ENCODE peak calls at places on chromosomes 5 and 9, in eight cellular contexts. D, B, H, X, O, Y, E and I are unnamed samples.

GRCh38 chr9:21996438-21996837 is 1.8 kb downstream of the CDKN2B-AS1 start:
- DNase-seq in D (no peak), B (no peak), H (no peak), X (no peak), O (no peak), Y (no peak), E (no peak), I (no peak)

GRCh38 chr5:142772766-142773293 is 2.7 kb downstream of the ARHGAP26 start:
- DNase-seq in D (no peak), B (no peak), H (no peak), X (no peak), O (no peak), Y (no peak), E (no peak), I (no peak)

GRCh38 chr9:124282442-124283231 is 24.9 kb downstream of the NEK6 start:
- DNase-seq in D (peak), B (no peak), H (no peak), X (peak), O (peak), Y (no peak), E (peak), I (no peak)

GRCh38 chr9:133634024-133634691 is 2.0 kb upstream of the DBH start:
- DNase-seq in D (no peak), B (no peak), H (no peak), X (no peak), O (no peak), Y (peak), E (peak), I (no peak)

GRCh38 chr5:154698681-154699275 is 56.4 kb upstream of the LARP1 start:
- DNase-seq in D (no peak), B (no peak), H (no peak), X (no peak), O (no peak), Y (no peak), E (no peak), I (no peak)

GRCh38 chr5:157915638-157916037 is 56.7 kb upstream of the CLINT1 start:
- DNase-seq in D (peak), B (no peak), H (peak), X (no peak), O (peak), Y (no peak), E (peak), I (no peak)

GRCh38 chr9:3455088-3455487 is 70.7 kb downstream of the RFX3 start:
- DNase-seq in D (no peak), B (no peak), H (no peak), X (no peak), O (no peak), Y (no peak), E (no peak), I (no peak)

GRCh38 chr5:111043712-111044506 is 27.6 kb upstream of the TSLP start:
- DNase-seq in D (peak), B (no peak), H (no peak), X (no peak), O (peak), Y (no peak), E (no peak), I (no peak)

GRCh38 chr5:62661126-62661525 is 82.5 kb downstream of the LRRC70 start:
- DNase-seq in D (no peak), B (no peak), H (no peak), X (peak), O (no peak), Y (no peak), E (no peak), I (no peak)
- TF ChIP-seq CTCF in D (no peak), B (no peak), H (no peak), X (no peak), O (no peak), Y (no peak), E (no peak), I (no peak)

GRCh38 chr5:43039468-43040286 is 442 bp downstream of the ANXA2R start:
- DNase-seq in D (peak), B (no peak), H (peak), X (peak), O (peak), Y (peak), E (peak), I (no peak)
- TF ChIP-seq CTCF in D (peak), B (peak), H (no peak), X (no peak), O (peak), Y (peak), E (peak), I (no peak)

DNA sequence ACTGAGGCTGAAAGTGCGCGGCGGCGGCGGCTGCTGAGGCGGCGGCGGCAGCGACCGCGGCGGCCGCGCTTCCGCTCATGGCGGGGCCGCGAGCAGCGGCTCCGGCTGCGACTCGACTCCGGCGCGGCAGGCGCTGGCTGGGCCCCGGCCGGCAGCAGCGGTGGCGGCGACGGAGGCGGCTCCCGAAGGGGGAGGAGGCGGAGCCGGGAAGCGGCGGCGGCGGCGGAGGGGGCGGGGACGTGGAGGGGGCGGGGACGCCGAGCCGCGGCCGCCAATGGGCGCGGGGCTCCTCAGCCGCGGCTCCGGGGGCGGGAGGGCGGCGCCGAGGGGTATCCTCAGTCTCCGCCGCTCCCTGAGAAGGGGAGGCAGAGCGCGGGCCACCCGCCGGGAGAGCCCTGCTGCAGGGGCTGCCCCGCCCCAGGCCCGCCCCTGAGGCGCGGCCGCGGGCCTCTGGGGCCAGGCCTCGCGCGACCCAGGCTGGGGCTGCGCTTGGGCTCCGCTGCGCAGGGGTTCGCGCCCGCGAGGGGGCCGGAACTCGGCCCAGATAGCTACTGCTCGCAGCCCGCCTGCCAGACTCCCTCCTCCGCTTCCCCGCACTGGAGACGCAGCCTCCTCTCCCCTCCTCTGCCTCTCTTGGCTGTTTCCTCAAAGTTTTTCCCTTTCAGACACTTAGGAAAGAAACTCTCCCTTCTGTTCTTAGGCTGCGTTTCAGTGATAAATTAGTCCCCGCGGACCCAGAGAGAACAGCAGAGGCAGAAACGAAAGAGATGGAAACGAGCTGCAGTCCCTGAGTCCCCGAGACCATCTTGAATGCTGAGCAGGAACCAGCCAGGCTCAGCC is 85.0 kb upstream of the MELK start:
- DNase-seq in D (peak), B (peak), H (peak), X (peak), O (peak), Y (peak), E (peak), I (peak)
- TF ChIP-seq CTCF in D (no peak), B (no peak), H (no peak), X (peak), O (no peak), Y (no peak), E (peak), I (no peak)

GRCh38 chr5:103475629-103476240 is 86.9 kb downstream of the NUDT12 start:
- DNase-seq in D (peak), B (no peak), H (no peak), X (no peak), O (no peak), Y (no peak), E (no peak), I (no peak)
- TF ChIP-seq CTCF in D (peak), B (peak), H (peak), X (peak), O (peak), Y (peak), E (peak), I (peak)

DNA sequence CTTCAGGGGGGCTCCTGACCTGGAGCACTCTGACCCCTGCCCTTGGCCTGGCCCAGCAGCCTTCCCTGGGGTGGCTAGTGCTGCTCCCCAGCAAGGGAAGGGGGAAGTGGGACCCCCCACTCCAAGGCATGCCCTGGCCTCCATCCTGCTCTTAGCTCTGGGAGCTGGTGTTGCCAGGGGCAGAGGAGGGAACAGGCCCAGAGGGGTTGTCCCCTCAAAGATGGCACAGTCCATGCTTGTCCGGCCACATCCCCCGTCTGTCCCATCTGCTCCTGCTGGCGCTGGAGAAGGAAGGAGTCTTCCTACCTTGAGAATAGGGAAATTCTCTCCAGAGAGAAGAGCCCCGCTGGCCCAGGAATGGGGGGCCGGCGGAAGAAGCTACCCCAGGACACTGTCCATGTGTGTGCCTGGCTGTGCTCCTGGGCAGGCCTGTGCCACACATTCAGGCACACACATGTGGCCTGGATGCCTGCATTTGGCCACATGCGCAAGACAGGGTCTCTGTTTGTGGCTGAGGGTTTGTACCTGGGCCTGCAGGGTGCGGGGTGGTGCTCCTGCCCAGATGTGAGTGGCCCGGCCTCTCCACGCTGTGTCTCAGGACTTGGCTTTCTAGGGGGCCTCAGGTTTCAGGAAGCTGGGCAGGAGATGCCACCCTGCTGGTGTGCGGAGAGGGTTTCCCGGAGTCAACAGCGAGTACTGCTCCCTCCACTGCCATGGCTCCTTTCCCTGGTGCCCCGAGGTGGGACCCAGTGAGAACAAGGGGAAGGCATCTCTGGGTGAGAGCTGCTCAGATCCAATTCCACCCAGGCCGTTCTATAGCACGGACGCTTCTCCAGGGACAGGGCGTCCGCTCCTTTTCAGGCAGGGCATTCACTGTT is 247.1 kb downstream of the PBX3 start:
- DNase-seq in D (no peak), B (no peak), H (no peak), X (no peak), O (no peak), Y (no peak), E (peak), I (no peak)
- TF ChIP-seq CTCF in D (no peak), B (no peak), H (no peak), X (no peak), O (no peak), Y (no peak), E (no peak), I (no peak)

GRCh38 chr9:98383758-98384157 is 128.3 kb upstream of the TBC1D2 start:
- DNase-seq in D (no peak), B (no peak), H (no peak), X (no peak), O (peak), Y (no peak), E (no peak), I (no peak)
- TF ChIP-seq CTCF in D (peak), B (peak), H (no peak), X (no peak), O (peak), Y (no peak), E (no peak), I (no peak)

GRCh38 chr9:94554439-94555331 is at the start of gene PCAT7:
- DNase-seq in D (no peak), B (no peak), H (no peak), X (peak), O (peak), Y (peak), E (no peak), I (no peak)
- TF ChIP-seq CTCF in D (peak), B (peak), H (peak), X (peak), O (peak), Y (peak), E (peak), I (peak)